ENCODE peak calls at places on chromosomes 11 and 22, in six cellular contexts. W is activated T-helper 1 cell treated with anti-CD3 and anti-CD28 coated beads, Interleukin-12 subunit alpha, Interleukin-12 subunit beta, Interleukin-2, Interleukin-4 antibody, amounts not matched to agents 30 ng/mL and 10 ng/mL and 1 ng/mL, durations not matched to agents 14 hours and 24 hours and 36 hours; X is kidney glomerular epithelial cell; O is posterior cingulate gyrus; J is upper lobe of right lung; U is iris pigment epithelial cell. C is an unnamed sample.

GRCh38 chr11:46537851-46538295 is 56.0 kb downstream of the AMBRA1 start:
- DNase-seq in W (peak; percentile 47), U (peak; percentile 77), O (no peak), X (peak; percentile 66), J (no peak), C (peak; percentile 80)

GRCh38 chr11:96155627-96156378 is 187.2 kb downstream of the MAML2 start:
- DNase-seq in X (peak; percentile 99), W (peak; percentile 41), J (peak; percentile 72), O (peak; percentile 80), U (peak; percentile 99), C (peak; percentile 99)

GRCh38 chr22:30751529-30751928 is 56.9 kb downstream of the OSBP2 start:
- DNase-seq in X (no peak), J (no peak), U (no peak), W (no peak), O (peak; percentile 63), C (no peak)

GRCh38 chr11:110531056-110531756 is 101.5 kb downstream of the FDX1 start:
- DNase-seq in O (no peak), J (no peak), W (no peak), X (no peak), U (no peak), C (peak; percentile 14)

GRCh38 chr11:35944503-35945136 is 758 bp downstream of the LDLRAD3 start:
- DNase-seq in O (peak; percentile 81), U (no peak), J (peak; percentile 67), W (no peak), X (no peak), C (no peak)

GRCh38 chr11:72236083-72236697 is 7.8 kb downstream of the PHOX2A start:
- DNase-seq in U (no peak), X (no peak), W (no peak), O (no peak), J (no peak), C (no peak)

GRCh38 chr11:46235777-46236688 is 41.4 kb upstream of the CREB3L1 start:
- DNase-seq in X (no peak), J (no peak), W (no peak), O (no peak), U (peak; percentile 71), C (no peak)

GRCh38 chr11:35289821-35290220 is 129.5 kb downstream of the SLC1A2 start:
- DNase-seq in X (no peak), O (no peak), J (no peak), U (peak; percentile 69), W (no peak), C (peak; percentile 45)

GRCh38 chr11:2175659-2176058 is 4.0 kb upstream of the TH start:
- DNase-seq in X (peak; percentile 72), W (no peak), U (peak; percentile 26), O (no peak), J (no peak), C (peak; percentile 78)

GRCh38 chr11:250740-251299 is 14.0 kb downstream of the PSMD13 start:
- DNase-seq in J (no peak), W (peak; percentile 65), U (peak; percentile 65), X (no peak), O (no peak), C (peak; percentile 44)

GRCh38 chr11:17014774-17015638 is 792 bp upstream of the PLEKHA7 start:
- DNase-seq in W (no peak), X (no peak), O (no peak), U (peak; percentile 71), J (no peak), C (peak; percentile 85)

GRCh38 chr11:123063396-123064267 is 1.7 kb upstream of the HSPA8 start:
- DNase-seq in J (no peak), W (peak; percentile 41), U (peak; percentile 67), X (peak; percentile 71), O (no peak), C (peak; percentile 70)

GRCh38 chr11:636511-637332 is at the start of gene DRD4:
- DNase-seq in W (no peak), J (no peak), O (no peak), U (no peak), X (no peak), C (no peak)

GRCh38 chr11:76744186-76745058 is 38.7 kb upstream of the TSKU start:
- DNase-seq in J (peak; percentile 77), O (no peak), W (no peak), X (no peak), U (peak; percentile 16), C (peak; percentile 18)

GRCh38 chr22:37121887-37122591 is 12.5 kb upstream of the TMPRSS6 start:
- DNase-seq in O (peak; percentile 61), X (peak; percentile 82), J (peak; percentile 56), W (peak; percentile 93), U (peak; percentile 52), C (peak; percentile 93)

GRCh38 chr11:114683007-114683406 is 4.7 kb downstream of the NXPE2 start:
- DNase-seq in U (no peak), J (no peak), X (no peak), O (no peak), W (no peak), C (no peak)

GRCh38 chr11:67415501-67416304 is at the start of gene CARNS1:
- DNase-seq in U (no peak), O (peak; percentile 90), J (no peak), W (no peak), X (no peak), C (no peak)

GRCh38 chr22:38788417-38788816 is 5.5 kb downstream of the DNAL4 start:
- DNase-seq in X (no peak), O (no peak), U (peak; percentile 91), J (no peak), W (no peak), C (peak; percentile 73)

GRCh38 chr11:9459573-9460321 is 1.1 kb upstream of the ZNF143 start:
- DNase-seq in O (no peak), U (peak; percentile 67), W (peak; percentile 19), X (peak; percentile 63), J (peak; percentile 58), C (peak; percentile 54)

GRCh38 chr11:26134481-26135355 is 197.2 kb upstream of the ANO3 start:
- DNase-seq in J (no peak), O (no peak), W (no peak), U (peak; percentile 25), X (peak; percentile 28), C (peak; percentile 26)

GRCh38 chr11:123681007-123681406 is 26.6 kb upstream of the SCN3B start:
- DNase-seq in X (no peak), J (no peak), W (no peak), U (no peak), O (no peak), C (no peak)

GRCh38 chr22:28329582-28330073 is 350.0 kb downstream of the TTC28 start:
- DNase-seq in O (no peak), W (no peak), J (no peak), X (no peak), U (peak; percentile 65), C (no peak)

GRCh38 chr11:120327311-120327710 is 2.2 kb downstream of the TLCD5 start:
- DNase-seq in X (no peak), W (no peak), J (no peak), O (no peak), U (no peak), C (no peak)

GRCh38 chr11:17014321-17014773 is at the start of gene PLEKHA7:
- DNase-seq in J (peak; percentile 71), U (no peak), O (no peak), X (no peak), W (no peak), C (peak; percentile 20)

GRCh38 chr22:50523806-50524663 is 1.4 kb downstream of the SCO2 start:
- DNase-seq in W (no peak), X (no peak), O (peak; percentile 75), U (no peak), J (no peak), C (no peak)

GRCh38 chr11:130574740-130575139 is 126.3 kb downstream of the ADAMTS15 start:
- DNase-seq in O (no peak), J (no peak), X (no peak), W (no peak), U (no peak), C (no peak)

GRCh38 chr11:77129841-77130756 is 2.1 kb downstream of the MYO7A start:
- DNase-seq in O (peak; percentile 36), X (no peak), W (no peak), J (no peak), U (no peak), C (no peak)

C was measured in kidney tubule cell.